ENCODE peak calls at places on chromosomes 12 and 14, in eight cellular contexts. One of them, this sample, is unnamed.

GRCh38 chr12:47082963-47083621 is 3.3 kb upstream of the AMIGO2 start:
- DNase-seq in AG04450: peak
- DNase-seq in GM12892: no peak
- DNase-seq in T1000: peak
- DNase-seq in body of pancreas: no peak
- DNase-seq in AG08395: peak
- DNase-seq in iris pigment epithelial cell: peak
- DNase-seq in brain pericyte: no peak
- DNase-seq in this sample: peak

GRCh38 chr14:93546642-93547041 is 115.9 kb downstream of the UNC79 start:
- DNase-seq in AG04450: no peak
- DNase-seq in GM12892: no peak
- DNase-seq in T1000: no peak
- DNase-seq in body of pancreas: no peak
- DNase-seq in AG08395: no peak
- DNase-seq in iris pigment epithelial cell: no peak
- DNase-seq in brain pericyte: no peak
- DNase-seq in this sample: no peak

GRCh38 chr14:62796431-62796830 is 248.8 kb downstream of the KCNH5 start:
- DNase-seq in AG04450: no peak
- DNase-seq in GM12892: no peak
- DNase-seq in T1000: no peak
- DNase-seq in body of pancreas: no peak
- DNase-seq in AG08395: no peak
- DNase-seq in iris pigment epithelial cell: no peak
- DNase-seq in brain pericyte: no peak
- DNase-seq in this sample: no peak

GRCh38 chr12:97560766-97561165 is 98.2 kb downstream of the RMST start:
- DNase-seq in AG04450: no peak
- DNase-seq in GM12892: no peak
- DNase-seq in T1000: no peak
- DNase-seq in body of pancreas: no peak
- DNase-seq in AG08395: no peak
- DNase-seq in iris pigment epithelial cell: no peak
- DNase-seq in brain pericyte: no peak
- DNase-seq in this sample: no peak

GRCh38 chr14:100786131-100786530 is 39.8 kb upstream of the MEG3 start:
- DNase-seq in AG04450: no peak
- DNase-seq in GM12892: no peak
- DNase-seq in T1000: no peak
- DNase-seq in body of pancreas: no peak
- DNase-seq in AG08395: no peak
- DNase-seq in iris pigment epithelial cell: no peak
- DNase-seq in brain pericyte: no peak
- DNase-seq in this sample: no peak

GRCh38 chr14:103541494-103541943 is 12.5 kb downstream of the TRMT61A start:
- DNase-seq in AG04450: no peak
- DNase-seq in GM12892: peak
- DNase-seq in T1000: no peak
- DNase-seq in body of pancreas: no peak
- DNase-seq in AG08395: no peak
- DNase-seq in iris pigment epithelial cell: no peak
- DNase-seq in brain pericyte: no peak
- DNase-seq in this sample: no peak

GRCh38 chr12:31736472-31736871 is 7.7 kb upstream of the AMN1 start:
- DNase-seq in AG04450: no peak
- DNase-seq in GM12892: no peak
- DNase-seq in T1000: peak
- DNase-seq in body of pancreas: no peak
- DNase-seq in AG08395: peak
- DNase-seq in iris pigment epithelial cell: peak
- DNase-seq in brain pericyte: no peak
- DNase-seq in this sample: peak

GRCh38 chr14:44108601-44109000 is 398.5 kb downstream of the FSCB start:
- DNase-seq in AG04450: no peak
- DNase-seq in GM12892: no peak
- DNase-seq in T1000: no peak
- DNase-seq in body of pancreas: no peak
- DNase-seq in AG08395: no peak
- DNase-seq in iris pigment epithelial cell: no peak
- DNase-seq in brain pericyte: no peak
- DNase-seq in this sample: peak

GRCh38 chr12:56128669-56129209 is 672 bp downstream of the ESYT1 start:
- DNase-seq in AG04450: no peak
- DNase-seq in GM12892: no peak
- DNase-seq in T1000: no peak
- DNase-seq in body of pancreas: no peak
- DNase-seq in AG08395: no peak
- DNase-seq in iris pigment epithelial cell: peak
- DNase-seq in brain pericyte: no peak
- DNase-seq in this sample: peak

GRCh38 chr12:4269279-4269991 is 4.1 kb upstream of the CCND2 start:
- DNase-seq in AG04450: no peak
- DNase-seq in GM12892: no peak
- DNase-seq in T1000: no peak
- DNase-seq in body of pancreas: peak
- DNase-seq in AG08395: no peak
- DNase-seq in iris pigment epithelial cell: peak
- DNase-seq in brain pericyte: no peak
- DNase-seq in this sample: no peak

GRCh38 chr14:106390947-106391346 is 864.6 kb downstream of the TMEM121 start:
- DNase-seq in AG04450: no peak
- DNase-seq in GM12892: no peak
- DNase-seq in T1000: no peak
- DNase-seq in body of pancreas: no peak
- DNase-seq in AG08395: no peak
- DNase-seq in iris pigment epithelial cell: no peak
- DNase-seq in brain pericyte: no peak
- DNase-seq in this sample: no peak

GRCh38 chr12:115761784-115762183 is 515.7 kb downstream of the MED13L start:
- DNase-seq in AG04450: no peak
- DNase-seq in GM12892: no peak
- DNase-seq in T1000: no peak
- DNase-seq in body of pancreas: no peak
- DNase-seq in AG08395: no peak
- DNase-seq in iris pigment epithelial cell: no peak
- DNase-seq in brain pericyte: no peak
- DNase-seq in this sample: no peak

GRCh38 chr12:128557231-128557630 is 266.5 kb downstream of the SLC15A4 start:
- DNase-seq in AG04450: no peak
- DNase-seq in GM12892: no peak
- DNase-seq in T1000: no peak
- DNase-seq in body of pancreas: no peak
- DNase-seq in AG08395: no peak
- DNase-seq in iris pigment epithelial cell: no peak
- DNase-seq in brain pericyte: no peak
- DNase-seq in this sample: no peak

GRCh38 chr14:32203928-32204357 is 874 bp upstream of the RNU6-8 start:
- DNase-seq in AG04450: no peak
- DNase-seq in GM12892: no peak
- DNase-seq in T1000: no peak
- DNase-seq in body of pancreas: peak
- DNase-seq in AG08395: no peak
- DNase-seq in iris pigment epithelial cell: no peak
- DNase-seq in brain pericyte: no peak
- DNase-seq in this sample: peak

GRCh38 chr12:91331371-91331770 is 148.8 kb upstream of the DCN start:
- DNase-seq in AG04450: no peak
- DNase-seq in GM12892: no peak
- DNase-seq in T1000: no peak
- DNase-seq in body of pancreas: no peak
- DNase-seq in AG08395: no peak
- DNase-seq in iris pigment epithelial cell: no peak
- DNase-seq in brain pericyte: no peak
- DNase-seq in this sample: peak

GRCh38 chr12:84912191-84913142 is at the start of gene SLC6A15:
- DNase-seq in AG04450: no peak
- DNase-seq in GM12892: peak
- DNase-seq in T1000: peak
- DNase-seq in body of pancreas: peak
- DNase-seq in AG08395: peak
- DNase-seq in iris pigment epithelial cell: peak
- DNase-seq in brain pericyte: peak
- DNase-seq in this sample: peak

GRCh38 chr14:76497550-76498484 is 121.9 kb downstream of the ESRRB start:
- DNase-seq in AG04450: no peak
- DNase-seq in GM12892: no peak
- DNase-seq in T1000: no peak
- DNase-seq in body of pancreas: no peak
- DNase-seq in AG08395: no peak
- DNase-seq in iris pigment epithelial cell: no peak
- DNase-seq in brain pericyte: no peak
- DNase-seq in this sample: no peak

GRCh38 chr14:38174721-38175120 is 33.0 kb upstream of the SSTR1 start:
- DNase-seq in AG04450: no peak
- DNase-seq in GM12892: no peak
- DNase-seq in T1000: no peak
- DNase-seq in body of pancreas: no peak
- DNase-seq in AG08395: no peak
- DNase-seq in iris pigment epithelial cell: no peak
- DNase-seq in brain pericyte: no peak
- DNase-seq in this sample: no peak

GRCh38 chr12:52349196-52349595 is 18.1 kb downstream of the KRT85 start:
- DNase-seq in AG04450: no peak
- DNase-seq in GM12892: no peak
- DNase-seq in T1000: no peak
- DNase-seq in body of pancreas: no peak
- DNase-seq in AG08395: no peak
- DNase-seq in iris pigment epithelial cell: peak
- DNase-seq in brain pericyte: no peak
- DNase-seq in this sample: no peak

GRCh38 chr12:63875703-63876102 is 31.2 kb downstream of the SRGAP1 start:
- DNase-seq in AG04450: no peak
- DNase-seq in GM12892: no peak
- DNase-seq in T1000: no peak
- DNase-seq in body of pancreas: no peak
- DNase-seq in AG08395: no peak
- DNase-seq in iris pigment epithelial cell: no peak
- DNase-seq in brain pericyte: no peak
- DNase-seq in this sample: no peak

GRCh38 chr14:79825046-79825521 is 386.2 kb downstream of the DIO2 start:
- DNase-seq in AG04450: no peak
- DNase-seq in GM12892: no peak
- DNase-seq in T1000: no peak
- DNase-seq in body of pancreas: peak
- DNase-seq in AG08395: no peak
- DNase-seq in iris pigment epithelial cell: peak
- DNase-seq in brain pericyte: no peak
- DNase-seq in this sample: peak

GRCh38 chr12:120249266-120249874 is 16.2 kb downstream of the PXN start:
- DNase-seq in AG04450: no peak
- DNase-seq in GM12892: no peak
- DNase-seq in T1000: no peak
- DNase-seq in body of pancreas: no peak
- DNase-seq in AG08395: no peak
- DNase-seq in iris pigment epithelial cell: no peak
- DNase-seq in brain pericyte: no peak
- DNase-seq in this sample: no peak

GRCh38 chr14:64724578-64724930 is 20.3 kb downstream of the PLEKHG3 start:
- DNase-seq in AG04450: no peak
- DNase-seq in GM12892: no peak
- DNase-seq in T1000: no peak
- DNase-seq in body of pancreas: peak
- DNase-seq in AG08395: no peak
- DNase-seq in iris pigment epithelial cell: no peak
- DNase-seq in brain pericyte: no peak
- DNase-seq in this sample: no peak

GRCh38 chr14:88316521-88316920 is 6.5 kb downstream of the KCNK10 start:
- DNase-seq in AG04450: no peak
- DNase-seq in GM12892: no peak
- DNase-seq in T1000: no peak
- DNase-seq in body of pancreas: no peak
- DNase-seq in AG08395: no peak
- DNase-seq in iris pigment epithelial cell: no peak
- DNase-seq in brain pericyte: no peak
- DNase-seq in this sample: no peak

GRCh38 chr12:34292736-34293625 is 270.7 kb downstream of the ALG10 start:
- DNase-seq in AG04450: no peak
- DNase-seq in GM12892: no peak
- DNase-seq in T1000: no peak
- DNase-seq in body of pancreas: peak
- DNase-seq in AG08395: no peak
- DNase-seq in iris pigment epithelial cell: no peak
- DNase-seq in brain pericyte: no peak
- DNase-seq in this sample: no peak

GRCh38 chr12:115377230-115377629 is 693.3 kb upstream of the TBX3 start:
- DNase-seq in AG04450: no peak
- DNase-seq in GM12892: no peak
- DNase-seq in T1000: no peak
- DNase-seq in body of pancreas: no peak
- DNase-seq in AG08395: no peak
- DNase-seq in iris pigment epithelial cell: no peak
- DNase-seq in brain pericyte: no peak
- DNase-seq in this sample: no peak

GRCh38 chr14:68791078-68791983 is 1.5 kb downstream of the ZFP36L1 start:
- DNase-seq in AG04450: no peak
- DNase-seq in GM12892: no peak
- DNase-seq in T1000: no peak
- DNase-seq in body of pancreas: no peak
- DNase-seq in AG08395: no peak
- DNase-seq in iris pigment epithelial cell: peak
- DNase-seq in brain pericyte: no peak
- DNase-seq in this sample: peak

GRCh38 chr12:89893972-89894706 is 185.5 kb upstream of the ATP2B1 start:
- DNase-seq in AG04450: no peak
- DNase-seq in GM12892: no peak
- DNase-seq in T1000: no peak
- DNase-seq in body of pancreas: no peak
- DNase-seq in AG08395: peak
- DNase-seq in iris pigment epithelial cell: peak
- DNase-seq in brain pericyte: no peak
- DNase-seq in this sample: no peak

GRCh38 chr14:24426912-24427536 is 2.4 kb downstream of the CBLN3 start:
- DNase-seq in AG04450: no peak
- DNase-seq in GM12892: no peak
- DNase-seq in T1000: no peak
- DNase-seq in body of pancreas: peak
- DNase-seq in AG08395: no peak
- DNase-seq in iris pigment epithelial cell: no peak
- DNase-seq in brain pericyte: no peak
- DNase-seq in this sample: no peak

GRCh38 chr12:3559601-3560294 is 68.7 kb downstream of the PRMT8 start:
- DNase-seq in AG04450: no peak
- DNase-seq in GM12892: no peak
- DNase-seq in T1000: no peak
- DNase-seq in body of pancreas: no peak
- DNase-seq in AG08395: no peak
- DNase-seq in iris pigment epithelial cell: no peak
- DNase-seq in brain pericyte: no peak
- DNase-seq in this sample: no peak

GRCh38 chr12:53324113-53324778 is 2.8 kb upstream of the AAAS start:
- DNase-seq in AG04450: no peak
- DNase-seq in GM12892: no peak
- DNase-seq in T1000: no peak
- DNase-seq in body of pancreas: peak
- DNase-seq in AG08395: no peak
- DNase-seq in iris pigment epithelial cell: no peak
- DNase-seq in brain pericyte: no peak
- DNase-seq in this sample: no peak

GRCh38 chr12:62882140-62882539 is 52.8 kb downstream of the PPM1H start:
- DNase-seq in AG04450: no peak
- DNase-seq in GM12892: no peak
- DNase-seq in T1000: no peak
- DNase-seq in body of pancreas: no peak
- DNase-seq in AG08395: no peak
- DNase-seq in iris pigment epithelial cell: no peak
- DNase-seq in brain pericyte: no peak
- DNase-seq in this sample: no peak

GRCh38 chr14:99259327-99259726 is 12.7 kb downstream of the BCL11B start:
- DNase-seq in AG04450: no peak
- DNase-seq in GM12892: no peak
- DNase-seq in T1000: no peak
- DNase-seq in body of pancreas: no peak
- DNase-seq in AG08395: no peak
- DNase-seq in iris pigment epithelial cell: no peak
- DNase-seq in brain pericyte: no peak
- DNase-seq in this sample: no peak